ENCODE peak calls at places on chromosome 5, in eight cellular contexts. F is lung; H is CD8-positive, alpha-beta memory T cell; O is pancreas; X is OCI-LY7; E is GM23248; I is HCT116; L is Peyer's patch. K is an unnamed sample. For H3K4me1 and H3K36me3, the result is how much of the 10 kb centered on the place peaks cover.

GRCh38 chr5:38148021-38148625 is 110.2 kb upstream of the EGFLAM start:
- DNase-seq in F (no peak), H (no peak), O (no peak), X (no peak), E (no peak), I (no peak), L (no peak), K (no peak)

GRCh38 chr5:112226215-112226614 is 192.9 kb downstream of the EPB41L4A start:
- DNase-seq in F (no peak), H (no peak), O (no peak), X (no peak), E (no peak), I (no peak), L (no peak), K (no peak)

GRCh38 chr5:123659006-123659405 is 147.0 kb downstream of the CSNK1G3 start:
- DNase-seq in F (no peak), H (no peak), O (no peak), X (no peak), E (peak), I (no peak), L (no peak), K (no peak)

GRCh38 chr5:180111273-180111695 is 39.7 kb upstream of the RNF130 start:
- DNase-seq in F (no peak), H (no peak), O (no peak), X (no peak), E (no peak), I (no peak), L (no peak), K (peak)

GRCh38 chr5:32315221-32316014 is 2.7 kb upstream of the MTMR12 start:
- DNase-seq in F (no peak), H (no peak), O (peak), X (no peak), E (no peak), I (no peak), L (no peak), K (no peak)

GRCh38 chr5:104817127-104817526 is 1254.5 kb upstream of the NUDT12 start:
- DNase-seq in F (no peak), H (no peak), O (no peak), X (no peak), E (no peak), I (no peak), L (no peak), K (no peak)

GRCh38 chr5:123665822-123666371 is 153.9 kb downstream of the CSNK1G3 start:
- DNase-seq in F (no peak), H (no peak), O (no peak), X (peak), E (no peak), I (peak), L (no peak), K (no peak)

GRCh38 chr5:178249191-178249989 is 16.8 kb upstream of the PHYKPL start:
- DNase-seq in F (no peak), H (peak), O (no peak), X (no peak), E (peak), I (no peak), L (no peak), K (peak)

GRCh38 chr5:180007582-180007981 is 64.0 kb downstream of the RNF130 start:
- DNase-seq in F (no peak), H (no peak), O (no peak), X (no peak), E (no peak), I (no peak), L (no peak), K (no peak)

GRCh38 chr5:151663617-151664322 is 22.9 kb downstream of the SPARC start:
- DNase-seq in F (no peak), H (no peak), O (no peak), X (peak), E (peak), I (no peak), L (no peak), K (no peak)

GRCh38 chr5:151661096-151661495 is 25.6 kb downstream of the SPARC start:
- DNase-seq in F (no peak), H (no peak), O (no peak), X (no peak), E (no peak), I (no peak), L (no peak), K (no peak)

GRCh38 chr5:151661968-151662732 is 24.6 kb downstream of the SPARC start:
- DNase-seq in F (no peak), H (no peak), O (no peak), X (no peak), E (no peak), I (no peak), L (no peak), K (no peak)

GRCh38 chr5:151664694-151665583 is 21.8 kb downstream of the SPARC start:
- DNase-seq in F (no peak), H (no peak), O (no peak), X (no peak), E (peak), I (no peak), L (no peak), K (no peak)

GRCh38 chr5:151662805-151663204 is 23.9 kb downstream of the SPARC start:
- DNase-seq in F (no peak), H (no peak), O (no peak), X (no peak), E (no peak), I (no peak), L (no peak), K (no peak)
- H3K4me1 ChIP-seq in F (under half), H (under half), O (under half), X (under half), E (half or more), I (under half), L (under half), K (under half)

GRCh38 chr5:96765043-96765442 is 42.7 kb downstream of the ERAP1 start:
- DNase-seq in F (no peak), H (no peak), O (no peak), X (no peak), E (no peak), I (no peak), L (no peak), K (no peak)
- H3K36me3 ChIP-seq in F (half or more), H (half or more), O (under half), X (half or more), E (half or more), I (under half), L (under half), K (half or more)

DNA sequence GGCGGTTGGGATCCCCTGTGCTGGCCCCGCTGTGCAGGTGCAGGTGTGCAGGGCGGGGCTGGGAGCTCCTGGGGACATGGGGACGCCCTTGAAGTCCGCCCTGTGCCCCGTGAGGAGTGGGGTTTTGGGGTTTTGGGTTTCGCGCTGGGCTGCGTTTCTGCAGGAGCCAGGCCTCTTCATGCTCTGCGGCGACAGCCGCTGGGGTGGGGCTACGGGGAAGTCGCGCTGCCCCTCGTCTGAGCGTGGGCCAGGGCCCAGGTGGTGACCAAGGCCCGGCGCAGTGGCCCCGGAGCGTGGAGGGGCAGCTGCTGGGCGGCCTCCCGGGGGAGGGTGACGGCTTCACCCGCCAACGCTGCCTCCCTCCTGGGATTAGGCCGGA is 47.8 kb upstream of the IRX4 start:
- DNase-seq in F (no peak), H (no peak), O (peak), X (no peak), E (no peak), I (no peak), L (no peak), K (peak)
- H3K27ac ChIP-seq in F (peak), H (no peak), O (peak), X (no peak), E (no peak), I (no peak), L (no peak), K (no peak)

DNA sequence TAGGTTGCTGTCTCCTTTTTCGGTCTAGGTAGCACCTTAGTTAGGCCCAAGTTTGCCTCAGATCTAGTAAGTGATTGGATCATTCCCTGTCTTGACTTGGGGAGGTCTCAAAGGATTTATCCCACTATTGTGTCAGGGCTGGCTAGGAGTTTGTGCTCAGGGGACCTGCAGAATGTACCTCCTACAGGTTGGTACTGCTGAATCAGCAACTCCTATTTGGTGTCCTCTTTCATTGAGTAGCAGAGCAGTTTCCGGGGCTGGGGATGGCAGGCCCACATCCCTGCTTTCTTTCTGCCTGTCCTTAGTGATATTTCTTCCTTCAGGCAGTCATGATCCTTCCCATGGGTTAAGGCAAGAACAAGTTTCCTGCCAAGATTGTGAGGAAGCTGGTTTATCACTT is 192.9 kb upstream of the CCNH start:
- DNase-seq in F (no peak), H (no peak), O (no peak), X (no peak), E (no peak), I (no peak), L (no peak), K (no peak)
- H3K4me1 ChIP-seq in F (under half), H (under half), O (under half), X (under half), E (under half), I (under half), L (under half), K (under half)

GRCh38 chr5:39863926-39864572 is 439.3 kb upstream of the DAB2 start:
- DNase-seq in F (no peak), H (no peak), O (peak), X (no peak), E (no peak), I (no peak), L (no peak), K (no peak)
- H3K36me3 ChIP-seq in F (under half), H (under half), O (under half), X (under half), E (under half), I (under half), L (under half), K (under half)

DNA sequence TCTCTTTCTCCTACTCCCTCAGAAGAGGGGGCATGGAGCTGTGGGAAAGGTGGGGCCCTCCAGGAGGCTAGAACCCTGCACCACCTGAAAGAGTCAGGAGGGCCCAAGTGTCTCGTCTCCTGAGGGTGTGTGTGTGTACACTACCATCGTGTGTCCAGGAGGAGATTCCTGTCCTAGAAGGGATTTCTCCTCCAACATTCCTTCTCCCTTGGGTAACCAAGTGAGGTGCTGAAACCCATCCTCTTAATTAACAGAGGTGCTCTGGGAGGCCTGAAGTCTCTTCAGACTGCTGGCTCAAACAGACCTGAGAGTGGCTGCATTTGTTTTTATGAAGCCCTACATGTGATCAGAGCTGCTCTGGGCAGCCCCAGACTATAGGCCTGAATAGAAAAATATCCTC is 61.1 kb upstream of the FAM169A start:
- DNase-seq in F (no peak), H (no peak), O (no peak), X (no peak), E (no peak), I (no peak), L (no peak), K (no peak)
- H3K27ac ChIP-seq in F (no peak), H (no peak), O (no peak), X (no peak), E (no peak), I (no peak), L (no peak), K (no peak)

GRCh38 chr5:156850206-156850751 is at the start of gene PPP1R2B:
- DNase-seq in F (no peak), H (no peak), O (no peak), X (no peak), E (no peak), I (no peak), L (no peak), K (peak)
- H3K4me1 ChIP-seq in F (under half), H (under half), O (under half), X (under half), E (under half), I (under half), L (under half), K (under half)

GRCh38 chr5:159089675-159090074 is 10.0 kb downstream of the EBF1 start:
- DNase-seq in F (no peak), H (no peak), O (no peak), X (no peak), E (no peak), I (no peak), L (no peak), K (no peak)

GRCh38 chr5:159091051-159091450 is 8.7 kb downstream of the EBF1 start:
- DNase-seq in F (no peak), H (no peak), O (no peak), X (no peak), E (no peak), I (no peak), L (no peak), K (no peak)

GRCh38 chr5:159094745-159095144 is 5.0 kb downstream of the EBF1 start:
- DNase-seq in F (no peak), H (peak), O (no peak), X (peak), E (peak), I (peak), L (no peak), K (peak)

GRCh38 chr5:159091596-159091995 is 8.1 kb downstream of the EBF1 start:
- DNase-seq in F (no peak), H (no peak), O (no peak), X (no peak), E (no peak), I (no peak), L (no peak), K (no peak)

GRCh38 chr5:159092288-159092687 is 7.4 kb downstream of the EBF1 start:
- DNase-seq in F (no peak), H (no peak), O (no peak), X (no peak), E (no peak), I (no peak), L (no peak), K (no peak)
- H3K36me3 ChIP-seq in F (under half), H (under half), O (under half), X (half or more), E (under half), I (under half), L (under half), K (under half)

GRCh38 chr5:19369048-19369447 is 619.0 kb downstream of the CDH18 start:
- DNase-seq in F (no peak), H (no peak), O (no peak), X (no peak), E (no peak), I (no peak), L (no peak), K (no peak)
- H3K27ac ChIP-seq in F (no peak), H (no peak), O (no peak), X (no peak), E (no peak), I (no peak), L (no peak), K (no peak)

DNA sequence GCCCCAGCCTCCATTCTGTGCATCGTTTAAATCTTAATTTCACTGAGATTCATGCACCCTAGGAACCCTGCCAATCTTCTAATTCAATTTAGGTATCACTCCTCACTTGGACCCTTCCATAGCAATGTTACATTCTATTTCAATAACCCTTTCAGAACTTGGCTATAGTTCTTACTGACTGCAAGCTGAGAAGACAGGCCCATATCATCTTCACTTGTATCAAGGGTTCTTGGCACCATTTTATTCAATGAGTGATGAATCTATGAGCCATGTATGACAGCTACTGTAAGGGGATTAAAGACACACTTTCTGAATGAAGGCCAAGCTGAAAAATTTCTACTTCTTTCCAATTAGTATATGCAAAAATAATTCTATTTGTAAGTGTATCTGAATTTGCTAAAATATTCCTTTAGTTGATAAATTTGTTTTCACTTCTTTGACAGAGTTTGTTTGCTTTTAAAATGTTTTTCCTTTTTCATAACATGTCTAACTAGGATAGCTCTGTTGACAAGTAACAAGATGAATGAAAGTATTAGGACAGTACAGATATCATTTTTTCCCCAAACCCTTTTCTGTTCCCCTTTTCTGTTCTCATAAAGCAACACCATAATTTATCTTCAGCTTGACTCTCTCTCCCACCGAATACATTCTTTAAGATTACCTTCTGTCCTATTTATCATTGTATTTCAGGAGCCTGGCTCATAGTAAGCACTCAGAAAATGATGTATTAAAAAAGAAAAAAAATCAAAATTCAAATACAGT is 9.6 kb downstream of the ITGA2 start:
- DNase-seq in F (no peak), H (no peak), O (no peak), X (no peak), E (no peak), I (no peak), L (no peak), K (no peak)
- H3K4me1 ChIP-seq in F (under half), H (under half), O (under half), X (under half), E (under half), I (under half), L (under half), K (under half)

K was measured in kidney.